ENCODE peak calls at places on chromosomes 12 and 14, in four cellular contexts. One of them, this sample, is unnamed. For H3K36me3, the result is how much of the 10 kb centered on the place peaks cover.

GRCh38 chr12:85804663-85805062 is 31.5 kb downstream of the RASSF9 start:
- DNase-seq in BE2C: no peak
- DNase-seq in CD8-positive, alpha-beta T cell: no peak
- DNase-seq in uterus: no peak
- DNase-seq in this sample: no peak

GRCh38 chr14:37116933-37117844 is 55.2 kb downstream of the SLC25A21 start:
- DNase-seq in uterus: no peak
- DNase-seq in CD8-positive, alpha-beta T cell: no peak
- DNase-seq in BE2C: no peak
- DNase-seq in this sample: peak

GRCh38 chr12:52873513-52873831 is 24.7 kb upstream of the KRT78 start:
- DNase-seq in uterus: no peak
- DNase-seq in CD8-positive, alpha-beta T cell: no peak
- DNase-seq in BE2C: no peak
- DNase-seq in this sample: no peak

GRCh38 chr14:20413785-20414117 is 450 bp upstream of the TEP1 start:
- DNase-seq in CD8-positive, alpha-beta T cell: no peak
- DNase-seq in uterus: no peak
- DNase-seq in BE2C: no peak
- DNase-seq in this sample: peak

GRCh38 chr12:57268264-57268663 is 17.3 kb upstream of the STAC3 start:
- DNase-seq in BE2C: no peak
- DNase-seq in uterus: no peak
- DNase-seq in CD8-positive, alpha-beta T cell: no peak
- DNase-seq in this sample: peak

GRCh38 chr12:91109148-91109564 is 2.1 kb downstream of the LUM start:
- DNase-seq in CD8-positive, alpha-beta T cell: no peak
- DNase-seq in BE2C: peak
- DNase-seq in uterus: peak
- DNase-seq in this sample: peak

GRCh38 chr14:51121096-51121495 is 26.2 kb upstream of the TRIM9 start:
- DNase-seq in BE2C: no peak
- DNase-seq in uterus: no peak
- DNase-seq in CD8-positive, alpha-beta T cell: no peak
- DNase-seq in this sample: no peak

GRCh38 chr14:105448706-105449111 is 25.9 kb upstream of the CRIP2 start:
- DNase-seq in BE2C: peak
- DNase-seq in CD8-positive, alpha-beta T cell: peak
- DNase-seq in uterus: peak
- DNase-seq in this sample: peak

GRCh38 chr12:89067436-89067835 is 284.9 kb downstream of the DUSP6 start:
- DNase-seq in BE2C: no peak
- DNase-seq in CD8-positive, alpha-beta T cell: no peak
- DNase-seq in uterus: no peak
- DNase-seq in this sample: peak

GRCh38 chr12:31874961-31875608 is 84.1 kb upstream of the RESF1 start:
- DNase-seq in BE2C: peak
- DNase-seq in CD8-positive, alpha-beta T cell: peak
- DNase-seq in uterus: no peak
- DNase-seq in this sample: peak

GRCh38 chr14:68610251-68610793 is 182.5 kb downstream of the ZFP36L1 start:
- DNase-seq in CD8-positive, alpha-beta T cell: no peak
- DNase-seq in uterus: no peak
- DNase-seq in BE2C: no peak
- DNase-seq in this sample: no peak

GRCh38 chr12:110001596-110001995 is 2.4 kb downstream of the ANKRD13A start:
- DNase-seq in uterus: no peak
- DNase-seq in CD8-positive, alpha-beta T cell: no peak
- DNase-seq in BE2C: no peak
- DNase-seq in this sample: peak
- H3K4me3 ChIP-seq in uterus: no peak
- H3K4me3 ChIP-seq in CD8-positive, alpha-beta T cell: no peak
- H3K4me3 ChIP-seq in BE2C: no peak
- H3K4me3 ChIP-seq in this sample: no peak

GRCh38 chr14:76450476-76450875 is 74.5 kb downstream of the ESRRB start:
- DNase-seq in CD8-positive, alpha-beta T cell: no peak
- DNase-seq in BE2C: no peak
- DNase-seq in uterus: no peak
- DNase-seq in this sample: no peak

GRCh38 chr14:76456891-76457586 is 81.1 kb downstream of the ESRRB start:
- DNase-seq in CD8-positive, alpha-beta T cell: no peak
- DNase-seq in uterus: no peak
- DNase-seq in BE2C: no peak
- DNase-seq in this sample: no peak

GRCh38 chr14:76461886-76462285 is 85.9 kb downstream of the ESRRB start:
- DNase-seq in CD8-positive, alpha-beta T cell: no peak
- DNase-seq in BE2C: no peak
- DNase-seq in uterus: no peak
- DNase-seq in this sample: no peak

DNA sequence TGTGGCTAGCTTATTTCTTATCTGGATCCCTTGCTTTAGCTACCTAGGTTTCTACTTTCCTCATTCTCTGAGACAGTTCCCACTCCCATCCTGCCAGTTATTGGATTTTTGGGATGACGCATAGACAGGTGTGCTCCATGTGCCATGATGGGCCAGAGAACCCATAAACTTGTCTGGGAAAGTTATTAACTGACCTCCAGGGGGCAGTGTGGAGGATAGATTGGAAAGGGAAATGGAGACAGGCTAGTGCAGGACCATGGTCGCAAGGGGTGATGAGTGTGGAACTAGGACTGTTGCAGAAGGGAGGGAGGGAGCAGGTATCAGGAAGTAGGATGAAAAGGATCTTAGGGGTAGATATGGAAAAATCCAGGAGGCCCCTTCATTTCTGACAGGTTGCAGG is 80.3 kb downstream of the ESRRB start:
- DNase-seq in uterus: no peak
- DNase-seq in BE2C: peak
- DNase-seq in CD8-positive, alpha-beta T cell: no peak
- DNase-seq in this sample: peak
- TF ChIP-seq CTCF in uterus: no peak
- TF ChIP-seq CTCF in BE2C: peak
- TF ChIP-seq CTCF in CD8-positive, alpha-beta T cell: peak
- TF ChIP-seq CTCF in this sample: peak

DNA sequence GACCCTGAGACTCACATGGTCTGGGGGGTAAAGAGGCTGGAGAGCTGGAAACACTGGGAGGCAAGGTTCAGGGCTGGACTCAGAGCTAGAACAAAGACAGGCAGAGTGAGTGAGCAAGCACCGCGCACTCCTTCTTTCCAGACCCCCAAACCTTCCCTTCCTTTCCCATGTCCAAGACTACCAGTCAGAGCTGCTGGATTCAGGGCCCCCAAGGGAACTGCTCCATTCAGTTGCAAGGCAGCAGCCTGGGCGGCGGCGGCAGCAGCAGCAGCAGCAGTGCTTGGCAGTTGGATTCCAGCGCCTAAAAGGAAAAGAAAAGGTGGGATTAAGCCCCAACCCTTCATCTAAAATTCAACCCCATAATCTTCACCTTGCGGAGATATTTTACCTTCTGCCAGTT is 17.1 kb downstream of the RBM23 start:
- DNase-seq in uterus: no peak
- DNase-seq in BE2C: no peak
- DNase-seq in CD8-positive, alpha-beta T cell: no peak
- DNase-seq in this sample: no peak
- H3K36me3 ChIP-seq in uterus: under half
- H3K36me3 ChIP-seq in BE2C: half or more
- H3K36me3 ChIP-seq in CD8-positive, alpha-beta T cell: half or more
- H3K36me3 ChIP-seq in this sample: under half

GRCh38 chr12:120207227-120207626 is 6.3 kb upstream of the RPLP0 start:
- DNase-seq in CD8-positive, alpha-beta T cell: no peak
- DNase-seq in BE2C: no peak
- DNase-seq in uterus: no peak
- DNase-seq in this sample: no peak
- H3K4me3 ChIP-seq in CD8-positive, alpha-beta T cell: no peak
- H3K4me3 ChIP-seq in BE2C: no peak
- H3K4me3 ChIP-seq in uterus: no peak
- H3K4me3 ChIP-seq in this sample: no peak

DNA sequence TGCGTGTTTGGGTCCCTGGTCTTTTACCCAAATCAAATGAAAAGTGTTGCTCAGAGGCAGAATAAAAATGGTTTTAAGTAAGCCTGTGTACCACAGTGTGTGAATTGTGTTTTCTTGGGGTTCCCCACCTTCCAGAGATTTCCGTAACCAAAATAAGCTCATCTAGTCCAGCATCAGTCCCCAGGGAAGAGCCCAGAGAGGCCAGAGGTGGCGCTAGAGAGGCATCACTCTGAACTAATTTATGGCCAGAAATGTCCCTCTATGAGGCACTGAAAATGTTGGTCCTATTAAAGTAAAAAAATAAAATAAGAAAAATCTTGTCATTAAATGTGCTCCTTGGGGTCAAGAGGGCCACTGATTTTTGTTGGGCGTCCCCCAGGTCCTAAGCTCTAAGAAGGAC is 24.9 kb upstream of the PRKAB1 start:
- DNase-seq in BE2C: peak
- DNase-seq in CD8-positive, alpha-beta T cell: no peak
- DNase-seq in uterus: no peak
- DNase-seq in this sample: no peak
- TF ChIP-seq CTCF in BE2C: peak
- TF ChIP-seq CTCF in CD8-positive, alpha-beta T cell: no peak
- TF ChIP-seq CTCF in uterus: no peak
- TF ChIP-seq CTCF in this sample: peak

DNA sequence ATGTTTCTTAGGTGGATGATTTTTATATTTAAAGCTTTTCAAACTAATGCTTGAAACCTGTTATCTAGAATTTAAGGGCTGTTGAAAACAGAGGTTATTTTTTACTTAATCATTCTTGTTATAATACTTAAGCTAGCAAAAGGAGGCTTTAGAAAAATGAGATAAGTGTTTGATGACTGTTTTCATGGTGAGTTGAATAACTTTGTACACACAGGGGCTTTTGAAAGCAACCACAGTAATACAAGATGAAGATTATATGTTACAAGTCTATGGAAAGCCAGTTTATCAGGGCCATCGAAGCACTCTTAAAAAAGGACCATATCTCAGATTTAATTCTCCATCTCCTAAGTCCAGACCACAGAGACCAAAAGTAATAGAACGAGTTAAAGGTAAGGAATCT is 33.3 kb downstream of the KIAA0586 start:
- DNase-seq in BE2C: no peak
- DNase-seq in uterus: no peak
- DNase-seq in CD8-positive, alpha-beta T cell: no peak
- DNase-seq in this sample: no peak
- H3K36me3 ChIP-seq in BE2C: under half
- H3K36me3 ChIP-seq in uterus: under half
- H3K36me3 ChIP-seq in CD8-positive, alpha-beta T cell: under half
- H3K36me3 ChIP-seq in this sample: under half

GRCh38 chr12:3727877-3728632 is 24.9 kb downstream of the CRACR2A start:
- DNase-seq in BE2C: no peak
- DNase-seq in uterus: no peak
- DNase-seq in CD8-positive, alpha-beta T cell: peak
- DNase-seq in this sample: no peak
- H3K4me3 ChIP-seq in BE2C: no peak
- H3K4me3 ChIP-seq in uterus: no peak
- H3K4me3 ChIP-seq in CD8-positive, alpha-beta T cell: no peak
- H3K4me3 ChIP-seq in this sample: no peak

GRCh38 chr12:51818086-51818485 is 30.4 kb downstream of the FIGNL2 start:
- DNase-seq in CD8-positive, alpha-beta T cell: no peak
- DNase-seq in BE2C: no peak
- DNase-seq in uterus: no peak
- DNase-seq in this sample: no peak

GRCh38 chr12:51814311-51815088 is 34.0 kb downstream of the FIGNL2 start:
- DNase-seq in BE2C: peak
- DNase-seq in uterus: peak
- DNase-seq in CD8-positive, alpha-beta T cell: peak
- DNase-seq in this sample: peak

GRCh38 chr12:51815571-51815970 is 32.9 kb downstream of the FIGNL2 start:
- DNase-seq in BE2C: no peak
- DNase-seq in uterus: no peak
- DNase-seq in CD8-positive, alpha-beta T cell: no peak
- DNase-seq in this sample: no peak

GRCh38 chr12:51818567-51819300 is 29.8 kb downstream of the FIGNL2 start:
- DNase-seq in BE2C: no peak
- DNase-seq in CD8-positive, alpha-beta T cell: no peak
- DNase-seq in uterus: peak
- DNase-seq in this sample: no peak

GRCh38 chr12:51817027-51817953 is 31.2 kb downstream of the FIGNL2 start:
- DNase-seq in CD8-positive, alpha-beta T cell: no peak
- DNase-seq in BE2C: no peak
- DNase-seq in uterus: no peak
- DNase-seq in this sample: no peak
- TF ChIP-seq CTCF in CD8-positive, alpha-beta T cell: no peak
- TF ChIP-seq CTCF in BE2C: no peak
- TF ChIP-seq CTCF in uterus: no peak
- TF ChIP-seq CTCF in this sample: no peak